ENCODE peak calls at places on chromosomes 11 and 22, in nine cellular contexts. M is K562, R is ovary, E is A549, S is stomach, F is esophagus muscularis mucosa, O is transverse colon, X is H1, J is GM12878. A is an unnamed sample.

GRCh38 chr22:50262460-50262911 is 1.0 kb upstream of the MAPK12 start:
- DNase-seq in F (no peak), O (no peak), E (no peak), M (peak), S (no peak), J (no peak), R (no peak), X (no peak), A (no peak)

GRCh38 chr11:32034149-32034548 is 56.7 kb upstream of the RCN1 start:
- DNase-seq in J (no peak), F (no peak), S (no peak), O (no peak), R (no peak), X (no peak), M (no peak), E (no peak), A (no peak)

GRCh38 chr22:44545773-44546172 is 47.7 kb upstream of the RTL6 start:
- DNase-seq in J (no peak), O (no peak), E (no peak), M (no peak), X (no peak), F (no peak), R (no peak), S (no peak), A (no peak)

GRCh38 chr11:116993599-116993998 is 104.6 kb downstream of the SIK3 start:
- DNase-seq in J (no peak), E (no peak), F (no peak), O (no peak), R (no peak), M (no peak), X (no peak), S (no peak), A (no peak)

GRCh38 chr11:37995886-37996285 is 1397.8 kb upstream of the RAG2 start:
- DNase-seq in M (no peak), E (no peak), O (no peak), F (no peak), R (no peak), J (no peak), X (no peak), S (no peak), A (no peak)

GRCh38 chr11:17479284-17480214 is 2.9 kb upstream of the ABCC8 start:
- DNase-seq in X (peak), F (no peak), R (no peak), S (peak), J (no peak), E (peak), M (peak), O (peak), A (no peak)

GRCh38 chr22:19844423-19845368 is 10.0 kb downstream of the GNB1L start:
- DNase-seq in E (no peak), O (no peak), J (no peak), S (peak), F (no peak), X (no peak), R (no peak), M (no peak), A (no peak)

GRCh38 chr11:111906680-111907079 is 4.9 kb downstream of the CRYAB start:
- DNase-seq in O (no peak), X (no peak), S (no peak), J (no peak), E (no peak), R (no peak), M (no peak), F (no peak), A (no peak)

GRCh38 chr11:35622070-35622469 is 3.8 kb downstream of the FJX1 start:
- DNase-seq in F (no peak), O (no peak), M (no peak), S (no peak), X (no peak), E (no peak), R (no peak), J (no peak), A (no peak)

GRCh38 chr11:117084992-117085391 is 13.2 kb downstream of the SIK3 start:
- DNase-seq in O (no peak), J (no peak), M (no peak), X (no peak), S (no peak), R (no peak), F (no peak), E (no peak), A (no peak)

GRCh38 chr11:17405232-17406005 is 17.0 kb upstream of the KCNJ11 start:
- DNase-seq in J (no peak), R (no peak), M (no peak), O (peak), F (no peak), E (peak), S (peak), X (no peak), A (no peak)

GRCh38 chr11:29129850-29130249 is 887.0 kb downstream of the KCNA4 start:
- DNase-seq in E (no peak), X (no peak), R (no peak), J (no peak), M (no peak), F (no peak), O (no peak), S (no peak), A (no peak)

GRCh38 chr11:19111809-19112208 is 5.2 kb upstream of the ZDHHC13 start:
- DNase-seq in O (no peak), F (no peak), J (no peak), R (no peak), E (no peak), X (no peak), M (no peak), S (no peak), A (no peak)

GRCh38 chr11:3969200-3969599 is 113.7 kb downstream of the STIM1 start:
- DNase-seq in F (no peak), E (no peak), J (no peak), O (no peak), X (no peak), M (no peak), R (no peak), S (no peak), A (no peak)

GRCh38 chr11:94151903-94152677 is 23.4 kb downstream of the PANX1 start:
- DNase-seq in R (no peak), F (no peak), E (peak), M (peak), S (peak), J (no peak), O (no peak), X (no peak), A (no peak)

GRCh38 chr11:7690648-7691047 is 15.6 kb downstream of the OVCH2 start:
- DNase-seq in F (no peak), R (no peak), M (no peak), X (no peak), J (no peak), O (no peak), S (no peak), E (no peak), A (no peak)

GRCh38 chr11:12684821-12685220 is 10.6 kb downstream of the TEAD1 start:
- DNase-seq in J (no peak), R (no peak), E (no peak), X (no peak), O (peak), M (peak), S (peak), F (no peak), A (no peak)

GRCh38 chr11:118434553-118435232 is 1.6 kb upstream of the KMT2A start:
- DNase-seq in J (no peak), R (peak), M (no peak), X (no peak), O (peak), S (no peak), F (no peak), E (no peak), A (peak)

GRCh38 chr22:44180706-44181032 is at the start of gene PARVG:
- DNase-seq in O (peak), R (no peak), J (peak), F (no peak), S (no peak), X (no peak), M (no peak), E (no peak), A (no peak)

GRCh38 chr11:119787074-119787461 is 58.1 kb upstream of the NECTIN1 start:
- DNase-seq in F (no peak), S (no peak), E (no peak), J (no peak), R (no peak), X (no peak), M (no peak), O (no peak), A (no peak)

GRCh38 chr11:3095712-3096361 is 38.6 kb upstream of the CARS1 start:
- DNase-seq in J (no peak), O (no peak), X (no peak), M (peak), E (peak), R (no peak), F (no peak), S (peak), A (peak)

GRCh38 chr11:118290923-118291322 is 13.6 kb upstream of the CD3E start:
- DNase-seq in E (peak), M (no peak), R (no peak), O (peak), F (no peak), J (no peak), S (peak), X (no peak), A (no peak)

GRCh38 chr22:44331881-44332714 is 19.3 kb upstream of the SHISAL1 start:
- DNase-seq in O (no peak), S (no peak), R (no peak), M (no peak), J (no peak), X (no peak), F (no peak), E (peak), A (no peak)

GRCh38 chr22:45709004-45709739 is 37.5 kb downstream of the ATXN10 start:
- DNase-seq in F (no peak), J (no peak), E (peak), R (no peak), S (no peak), M (no peak), X (no peak), O (no peak), A (no peak)

GRCh38 chr22:50074551-50075042 is 10.6 kb downstream of the MLC1 start:
- DNase-seq in F (no peak), J (no peak), O (peak), R (no peak), X (no peak), E (no peak), S (peak), M (no peak), A (no peak)

GRCh38 chr11:46331653-46331984 is 15.6 kb upstream of the DGKZ start:
- DNase-seq in O (no peak), F (no peak), S (no peak), J (no peak), X (no peak), E (no peak), R (no peak), M (no peak), A (no peak)

GRCh38 chr11:33387996-33388395 is 130.8 kb downstream of the HIPK3 start:
- DNase-seq in J (peak), S (no peak), R (no peak), F (no peak), O (no peak), M (no peak), X (no peak), E (no peak), A (no peak)

GRCh38 chr11:122758361-122758760 is 79.9 kb upstream of the CRTAM start:
- DNase-seq in J (no peak), R (no peak), S (no peak), F (no peak), O (no peak), X (no peak), E (no peak), M (no peak), A (no peak)

GRCh38 chr11:19952101-19952605 is 208.1 kb downstream of the DBX1 start:
- DNase-seq in O (no peak), J (no peak), M (no peak), F (no peak), X (no peak), E (no peak), R (no peak), S (no peak), A (no peak)

GRCh38 chr11:96061094-96061493 is 137.2 kb upstream of the MTMR2 start:
- DNase-seq in S (no peak), J (no peak), E (no peak), F (no peak), R (no peak), M (no peak), X (no peak), O (no peak), A (no peak)

DNA sequence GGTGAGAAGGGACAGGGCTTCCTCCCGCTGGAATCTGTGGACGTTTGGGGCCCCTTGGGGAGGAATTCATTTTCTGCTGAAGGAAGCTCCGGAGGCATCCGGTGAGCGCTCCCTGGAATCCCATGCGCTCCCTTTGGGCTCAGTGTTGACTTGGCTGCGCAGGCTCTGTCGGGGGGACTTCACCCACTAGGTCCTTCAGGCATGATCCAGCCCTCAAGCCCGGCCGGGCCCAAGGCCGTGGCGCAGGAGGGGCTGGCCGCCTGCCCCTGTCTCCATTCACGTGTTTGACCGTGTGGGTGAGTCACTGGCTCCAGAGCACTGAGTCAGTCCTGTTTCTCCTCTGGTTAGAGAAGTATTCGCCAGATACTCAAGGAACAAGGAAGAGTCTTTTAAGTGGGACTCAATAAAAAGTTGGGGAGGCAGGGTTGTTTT is 1.4 kb downstream of the CTTN start:
- DNase-seq in M (peak), R (peak), F (peak), X (no peak), O (peak), J (no peak), S (peak), E (peak), A (peak)
- TF ChIP-seq POLR2A in M (peak), R (peak), F (no peak), X (no peak), O (peak), J (no peak), S (no peak), E (peak), A (peak)

GRCh38 chr11:58394195-58394594 is 12.5 kb downstream of the OR5B3 start:
- DNase-seq in R (no peak), F (no peak), O (no peak), S (no peak), J (no peak), X (no peak), M (no peak), E (no peak), A (no peak)

GRCh38 chr11:58391879-58392278 is 14.8 kb downstream of the OR5B3 start:
- DNase-seq in O (no peak), E (no peak), F (no peak), S (no peak), J (no peak), R (no peak), M (no peak), X (no peak), A (no peak)

GRCh38 chr11:58390551-58391063 is 16.1 kb downstream of the OR5B3 start:
- DNase-seq in F (no peak), E (no peak), O (no peak), J (no peak), R (no peak), S (no peak), M (no peak), X (no peak), A (no peak)

GRCh38 chr11:58392741-58393140 is 13.9 kb downstream of the OR5B3 start:
- DNase-seq in X (no peak), O (no peak), J (no peak), E (no peak), F (no peak), R (no peak), M (no peak), S (no peak), A (no peak)

DNA sequence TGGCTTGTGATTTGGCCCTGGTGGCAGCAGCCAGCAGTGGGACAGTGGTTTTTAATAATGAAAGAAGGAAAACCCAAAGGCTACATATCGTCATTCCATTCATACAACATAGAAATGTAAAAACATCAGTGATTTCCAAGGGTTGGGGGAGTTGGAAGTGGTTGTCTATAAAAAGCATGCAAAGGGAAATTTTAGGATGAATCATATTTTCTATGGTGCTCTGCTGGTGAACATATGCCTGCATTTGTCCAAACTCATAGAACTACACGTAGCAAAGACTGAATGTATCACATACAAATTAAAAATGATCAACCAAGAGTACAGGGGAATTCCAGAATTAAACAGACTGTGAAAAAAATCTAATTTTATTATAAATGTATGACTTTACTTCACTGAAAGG is 11.1 kb downstream of the OR5B3 start:
- DNase-seq in X (no peak), O (no peak), J (no peak), S (no peak), E (no peak), F (no peak), M (no peak), R (no peak), A (no peak)
- TF ChIP-seq EP300 in X (no peak), O (no peak), J (no peak), S (no peak), E (no peak), F (no peak), M (no peak), R (no peak), A (no peak)

GRCh38 chr11:129374993-129375721 is 491 bp upstream of the BARX2 start:
- DNase-seq in M (no peak), O (peak), E (peak), S (peak), X (no peak), J (no peak), F (no peak), R (no peak), A (no peak)

GRCh38 chr11:129376658-129377341 is 1.2 kb downstream of the BARX2 start:
- DNase-seq in X (no peak), M (no peak), J (no peak), E (no peak), S (no peak), F (no peak), R (no peak), O (no peak), A (no peak)

GRCh38 chr11:129380413-129380812 is 4.8 kb downstream of the BARX2 start:
- DNase-seq in O (no peak), E (no peak), J (no peak), X (no peak), F (no peak), R (no peak), S (no peak), M (no peak), A (no peak)

GRCh38 chr11:129375731-129376657 is at the start of gene BARX2:
- DNase-seq in J (no peak), E (no peak), O (peak), S (peak), M (no peak), F (no peak), X (no peak), R (no peak), A (no peak)

DNA sequence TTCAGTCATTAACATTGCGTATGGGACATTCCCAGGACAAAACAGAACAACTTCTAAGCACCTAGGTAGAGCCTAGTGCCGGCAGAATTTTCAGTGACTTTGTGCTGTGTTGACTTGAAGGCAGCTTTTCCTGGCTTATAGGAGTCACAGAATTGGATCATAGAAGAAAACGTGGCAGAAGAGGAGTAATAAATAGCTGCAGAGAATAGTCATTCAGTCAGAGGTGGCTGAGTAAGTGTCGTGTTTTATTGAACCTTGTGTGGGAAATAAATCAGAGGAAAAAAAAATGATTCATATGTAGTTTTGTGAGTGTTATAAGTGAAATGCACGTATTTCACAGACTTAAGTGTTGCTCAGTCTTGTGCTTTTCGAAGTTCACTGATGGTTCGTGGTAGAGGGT is 2.1 kb downstream of the BARX2 start:
- DNase-seq in O (no peak), X (no peak), R (no peak), M (no peak), S (no peak), F (no peak), J (no peak), E (no peak), A (no peak)
- TF ChIP-seq POLR2A in O (peak), X (no peak), R (no peak), M (no peak), S (no peak), F (no peak), J (no peak), E (no peak), A (no peak)

DNA sequence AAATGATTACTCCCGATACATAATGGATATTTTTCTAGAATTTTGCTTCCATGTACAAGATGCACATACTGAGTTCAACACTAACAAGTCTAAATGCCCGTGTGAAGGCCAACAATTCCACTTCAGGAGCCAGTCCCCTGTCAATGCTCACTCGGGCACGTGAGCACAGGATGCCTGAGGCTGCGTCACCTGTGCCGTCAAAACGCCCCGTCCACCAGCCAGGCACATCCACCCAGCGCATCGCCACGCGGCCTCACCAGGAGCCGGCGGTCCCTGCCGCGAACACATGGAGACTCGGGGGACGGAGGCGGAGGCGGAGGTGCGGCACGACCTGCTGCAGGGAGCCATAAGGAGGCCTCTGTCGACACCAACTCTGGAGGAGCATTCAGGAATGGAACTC is 9.8 kb downstream of the TOLLIP start:
- DNase-seq in F (no peak), J (no peak), O (no peak), R (peak), M (no peak), X (no peak), S (peak), E (no peak), A (no peak)
- TF ChIP-seq EP300 in F (no peak), J (no peak), O (no peak), R (no peak), M (no peak), X (no peak), S (no peak), E (no peak), A (no peak)

A was measured in tibial nerve.